ENCODE peak calls at places on chromosomes 5 and 9, in six cellular contexts. One of them, this sample, is unnamed.

GRCh38 chr9:117734523-117735314 is 30.5 kb downstream of the TLR4 start:
- DNase-seq in GM23338: no peak
- DNase-seq in Calu3: no peak
- DNase-seq in stimulated activated CD8-positive, alpha-beta memory T cell treated with anti-CD3 and anti-CD28 coated beads, Interleukin-7, amount 100 ng/mL, for 1 hour: no peak
- DNase-seq in COR-L47: no peak
- DNase-seq in NCI-H82: no peak
- DNase-seq in this sample: no peak

GRCh38 chr9:76585487-76586459 is 126.8 kb downstream of the GCNT1 start:
- DNase-seq in GM23338: no peak
- DNase-seq in Calu3: no peak
- DNase-seq in stimulated activated CD8-positive, alpha-beta memory T cell treated with anti-CD3 and anti-CD28 coated beads, Interleukin-7, amount 100 ng/mL, for 1 hour: no peak
- DNase-seq in COR-L47: peak
- DNase-seq in NCI-H82: peak
- DNase-seq in this sample: peak

GRCh38 chr9:107363511-107364182 is 80.6 kb downstream of the RAD23B start:
- DNase-seq in GM23338: peak
- DNase-seq in Calu3: no peak
- DNase-seq in stimulated activated CD8-positive, alpha-beta memory T cell treated with anti-CD3 and anti-CD28 coated beads, Interleukin-7, amount 100 ng/mL, for 1 hour: no peak
- DNase-seq in COR-L47: no peak
- DNase-seq in NCI-H82: peak
- DNase-seq in this sample: no peak

GRCh38 chr9:94639996-94640376 is 668 bp upstream of the FBP1 start:
- DNase-seq in GM23338: peak
- DNase-seq in Calu3: no peak
- DNase-seq in stimulated activated CD8-positive, alpha-beta memory T cell treated with anti-CD3 and anti-CD28 coated beads, Interleukin-7, amount 100 ng/mL, for 1 hour: no peak
- DNase-seq in COR-L47: no peak
- DNase-seq in NCI-H82: no peak
- DNase-seq in this sample: peak

GRCh38 chr5:53262348-53262970 is 152.9 kb upstream of the MOCS2 start:
- DNase-seq in GM23338: peak
- DNase-seq in Calu3: peak
- DNase-seq in stimulated activated CD8-positive, alpha-beta memory T cell treated with anti-CD3 and anti-CD28 coated beads, Interleukin-7, amount 100 ng/mL, for 1 hour: no peak
- DNase-seq in COR-L47: no peak
- DNase-seq in NCI-H82: no peak
- DNase-seq in this sample: no peak

GRCh38 chr5:13566903-13567339 is 377.6 kb downstream of the DNAH5 start:
- DNase-seq in GM23338: peak
- DNase-seq in Calu3: peak
- DNase-seq in stimulated activated CD8-positive, alpha-beta memory T cell treated with anti-CD3 and anti-CD28 coated beads, Interleukin-7, amount 100 ng/mL, for 1 hour: no peak
- DNase-seq in COR-L47: no peak
- DNase-seq in NCI-H82: no peak
- DNase-seq in this sample: peak

GRCh38 chr5:97501286-97501964 is 318.4 kb upstream of the RIOK2 start:
- DNase-seq in GM23338: no peak
- DNase-seq in Calu3: no peak
- DNase-seq in stimulated activated CD8-positive, alpha-beta memory T cell treated with anti-CD3 and anti-CD28 coated beads, Interleukin-7, amount 100 ng/mL, for 1 hour: no peak
- DNase-seq in COR-L47: no peak
- DNase-seq in NCI-H82: no peak
- DNase-seq in this sample: no peak

GRCh38 chr9:133520121-133520835 is 4.5 kb downstream of the MYMK start:
- DNase-seq in GM23338: no peak
- DNase-seq in Calu3: no peak
- DNase-seq in stimulated activated CD8-positive, alpha-beta memory T cell treated with anti-CD3 and anti-CD28 coated beads, Interleukin-7, amount 100 ng/mL, for 1 hour: no peak
- DNase-seq in COR-L47: no peak
- DNase-seq in NCI-H82: no peak
- DNase-seq in this sample: no peak

GRCh38 chr5:127097288-127097687 is 24.0 kb upstream of the C5orf63 start:
- DNase-seq in GM23338: no peak
- DNase-seq in Calu3: no peak
- DNase-seq in stimulated activated CD8-positive, alpha-beta memory T cell treated with anti-CD3 and anti-CD28 coated beads, Interleukin-7, amount 100 ng/mL, for 1 hour: no peak
- DNase-seq in COR-L47: peak
- DNase-seq in NCI-H82: peak
- DNase-seq in this sample: no peak

GRCh38 chr5:38738898-38739743 is 106.7 kb upstream of the OSMR start:
- DNase-seq in GM23338: no peak
- DNase-seq in Calu3: no peak
- DNase-seq in stimulated activated CD8-positive, alpha-beta memory T cell treated with anti-CD3 and anti-CD28 coated beads, Interleukin-7, amount 100 ng/mL, for 1 hour: no peak
- DNase-seq in COR-L47: no peak
- DNase-seq in NCI-H82: no peak
- DNase-seq in this sample: no peak

GRCh38 chr5:54063817-54064216 is 246.6 kb downstream of the ARL15 start:
- DNase-seq in GM23338: no peak
- DNase-seq in Calu3: no peak
- DNase-seq in stimulated activated CD8-positive, alpha-beta memory T cell treated with anti-CD3 and anti-CD28 coated beads, Interleukin-7, amount 100 ng/mL, for 1 hour: no peak
- DNase-seq in COR-L47: no peak
- DNase-seq in NCI-H82: no peak
- DNase-seq in this sample: no peak

GRCh38 chr5:132270706-132271105 is 13.2 kb downstream of the PDLIM4 start:
- DNase-seq in GM23338: no peak
- DNase-seq in Calu3: no peak
- DNase-seq in stimulated activated CD8-positive, alpha-beta memory T cell treated with anti-CD3 and anti-CD28 coated beads, Interleukin-7, amount 100 ng/mL, for 1 hour: no peak
- DNase-seq in COR-L47: no peak
- DNase-seq in NCI-H82: no peak
- DNase-seq in this sample: peak

GRCh38 chr5:109743770-109744212 is 54.1 kb downstream of the MAN2A1 start:
- DNase-seq in GM23338: peak
- DNase-seq in Calu3: no peak
- DNase-seq in stimulated activated CD8-positive, alpha-beta memory T cell treated with anti-CD3 and anti-CD28 coated beads, Interleukin-7, amount 100 ng/mL, for 1 hour: no peak
- DNase-seq in COR-L47: no peak
- DNase-seq in NCI-H82: no peak
- DNase-seq in this sample: no peak

This sample was measured in colonic mucosa.